ENCODE peak calls at places on chromosomes 4 and X, in six cellular contexts. N is sigmoid colon; Z is MM.1S; W is aorta; O is mucosa of descending colon; C is CD4-positive, CD25-positive, alpha-beta regulatory T cell. R is an unnamed sample.

GRCh38 chrX:54178100-54178940 is 4.7 kb downstream of the FAM120C start:
- DNase-seq in N (no peak), Z (no peak), W (no peak), O (no peak), C (no peak), R (no peak)

GRCh38 chrX:130108647-130109428 is 1.5 kb downstream of the ELF4 start:
- DNase-seq in N (no peak), Z (no peak), W (peak; percentile 80), O (peak; percentile 67), C (peak; percentile 64), R (peak; percentile 45)

GRCh38 chr4:153759407-153760226 is at the start of gene RNF175:
- DNase-seq in N (no peak), Z (no peak), W (peak; percentile 78), O (no peak), C (no peak), R (no peak)

GRCh38 chr4:73828945-73829344 is 7.5 kb upstream of the CXCL6 start:
- DNase-seq in N (no peak), Z (no peak), W (no peak), O (no peak), C (no peak), R (no peak)

GRCh38 chrX:23694606-23695005 is 27.3 kb downstream of the PRDX4 start:
- DNase-seq in N (peak; percentile 82), Z (peak; percentile 28), W (no peak), O (peak; percentile 56), C (peak; percentile 64), R (no peak)

GRCh38 chrX:120452131-120452530 is 17.0 kb downstream of the LAMP2 start:
- DNase-seq in N (no peak), Z (no peak), W (no peak), O (peak; percentile 10), C (peak; percentile 29), R (no peak)

GRCh38 chr4:156999175-156999517 is 27.5 kb upstream of the PDGFC start:
- DNase-seq in N (no peak), Z (no peak), W (no peak), O (peak; percentile 43), C (no peak), R (no peak)

GRCh38 chr4:6324999-6325790 is 55.5 kb downstream of the WFS1 start:
- DNase-seq in N (no peak), Z (no peak), W (no peak), O (peak; percentile 68), C (peak; percentile 8), R (no peak)

GRCh38 chr4:147110968-147111367 is 165.3 kb upstream of the TTC29 start:
- DNase-seq in N (no peak), Z (no peak), W (no peak), O (no peak), C (no peak), R (no peak)

GRCh38 chr4:26987191-26987590 is 126.5 kb downstream of the STIM2 start:
- DNase-seq in N (no peak), Z (no peak), W (no peak), O (no peak), C (no peak), R (no peak)

GRCh38 chrX:72020204-72020603 is 109.6 kb downstream of the NHSL2 start:
- DNase-seq in N (peak; percentile 77), Z (no peak), W (no peak), O (no peak), C (no peak), R (no peak)

GRCh38 chr4:16893141-16893571 is 5.3 kb downstream of the LDB2 start:
- DNase-seq in N (no peak), Z (peak; percentile 52), W (no peak), O (no peak), C (no peak), R (no peak)

GRCh38 chr4:25104561-25104960 is 55.7 kb downstream of the SEPSECS start:
- DNase-seq in N (no peak), Z (no peak), W (no peak), O (no peak), C (no peak), R (no peak)

DNA sequence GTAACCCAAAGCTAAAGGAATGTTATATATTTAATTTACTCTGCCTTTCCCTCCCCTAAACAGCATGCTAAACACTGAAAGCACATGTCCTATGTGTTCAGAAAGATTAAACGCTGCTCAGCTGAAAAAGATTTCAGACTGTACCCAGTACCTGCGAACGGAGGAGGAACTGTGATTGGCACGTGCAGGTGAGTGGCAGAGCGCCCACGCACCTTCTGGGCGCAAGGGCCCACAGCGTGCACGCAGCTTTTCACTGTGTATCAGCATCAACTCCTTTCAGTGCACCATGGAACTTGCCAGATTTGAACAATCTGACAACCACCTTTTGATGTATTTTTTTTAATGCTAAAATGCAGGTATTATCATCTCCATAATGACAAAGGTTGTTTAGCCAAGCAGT is 87.7 kb downstream of the RFC1 start:
- DNase-seq in N (no peak), Z (no peak), W (no peak), O (no peak), C (no peak), R (no peak)
- H3K36me3 ChIP-seq in N (peaks cover 24% of the 10 kb centered on the region), Z (no peaks in the 10 kb centered on the region), W (no peaks in the 10 kb centered on the region), O (no peaks in the 10 kb centered on the region), C (no peaks in the 10 kb centered on the region), R (no peaks in the 10 kb centered on the region)

GRCh38 chrX:148582353-148582752 is 81.9 kb downstream of the AFF2 start:
- DNase-seq in N (no peak), Z (no peak), W (no peak), O (no peak), C (no peak), R (no peak)
- H3K4me1 ChIP-seq in N (no peaks in the 10 kb centered on the region), Z (no peaks in the 10 kb centered on the region), W (no peaks in the 10 kb centered on the region), O (no peaks in the 10 kb centered on the region), C (no peaks in the 10 kb centered on the region), R (no peaks in the 10 kb centered on the region)

GRCh38 chrX:2732076-2732475 is 19.8 kb upstream of the XG start:
- DNase-seq in N (no peak), Z (no peak), W (no peak), O (no peak), C (no peak), R (no peak)

GRCh38 chrX:2735270-2735669 is 16.6 kb upstream of the XG start:
- DNase-seq in N (no peak), Z (no peak), W (no peak), O (no peak), C (no peak), R (no peak)

DNA sequence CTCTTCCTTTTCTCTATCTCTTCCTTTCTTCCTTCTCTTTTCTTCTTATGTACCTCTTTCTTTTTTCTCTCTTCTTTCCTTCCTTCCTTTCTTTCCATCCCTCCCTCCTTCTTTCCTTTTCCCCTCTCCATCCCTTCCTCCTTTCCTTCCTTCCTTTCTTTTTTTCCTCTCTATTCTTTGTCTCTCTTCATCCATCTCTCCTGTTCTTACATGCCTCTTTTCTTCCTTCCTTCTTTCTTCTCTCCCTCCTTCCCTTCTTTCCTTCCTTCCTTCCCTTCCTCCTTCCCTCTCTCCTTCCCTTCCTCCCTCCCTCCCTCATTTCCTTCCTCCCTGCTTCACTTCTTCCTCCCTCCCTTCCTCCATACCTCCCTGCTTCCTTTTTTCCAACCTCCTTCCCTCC is 19.2 kb upstream of the XG start:
- DNase-seq in N (no peak), Z (no peak), W (no peak), O (no peak), C (no peak), R (no peak)
- H3K36me3 ChIP-seq in N (peaks cover 53% of the 10 kb centered on the region), Z (no peaks in the 10 kb centered on the region), W (peaks cover 10% of the 10 kb centered on the region), O (peaks cover 4% of the 10 kb centered on the region), C (peaks cover 64% of the 10 kb centered on the region), R (no peaks in the 10 kb centered on the region)

DNA sequence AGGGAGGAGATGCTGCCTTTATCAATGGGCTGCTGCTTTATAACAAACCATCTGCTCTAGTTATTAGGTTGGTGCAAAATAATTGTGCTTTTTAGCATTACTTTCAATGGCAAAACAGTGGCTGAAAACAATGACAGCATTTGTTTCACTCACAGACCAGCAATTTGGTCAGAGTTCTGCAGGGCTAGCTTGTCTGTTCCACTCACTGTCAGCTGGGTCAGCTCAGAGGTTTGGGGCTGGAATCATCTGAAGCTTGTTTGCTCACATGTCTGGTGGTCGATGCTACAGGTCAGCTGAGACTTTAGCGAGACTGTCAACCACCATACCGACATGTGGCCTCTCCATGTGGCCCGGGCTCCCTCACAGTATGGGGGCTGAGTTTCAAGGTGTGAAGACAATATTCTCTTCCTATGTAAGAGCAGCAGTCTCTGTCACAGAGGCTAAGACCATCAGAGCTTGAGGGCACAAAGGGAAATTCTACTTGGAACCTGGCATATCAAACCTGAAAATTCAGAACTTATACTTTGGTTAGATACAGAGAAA is 81.3 kb upstream of the LIMCH1 start:
- DNase-seq in N (no peak), Z (no peak), W (no peak), O (no peak), C (no peak), R (no peak)
- H3K4me1 ChIP-seq in N (no peaks in the 10 kb centered on the region), Z (no peaks in the 10 kb centered on the region), W (peaks cover 9% of the 10 kb centered on the region), O (no peaks in the 10 kb centered on the region), C (no peaks in the 10 kb centered on the region), R (no peaks in the 10 kb centered on the region)

DNA sequence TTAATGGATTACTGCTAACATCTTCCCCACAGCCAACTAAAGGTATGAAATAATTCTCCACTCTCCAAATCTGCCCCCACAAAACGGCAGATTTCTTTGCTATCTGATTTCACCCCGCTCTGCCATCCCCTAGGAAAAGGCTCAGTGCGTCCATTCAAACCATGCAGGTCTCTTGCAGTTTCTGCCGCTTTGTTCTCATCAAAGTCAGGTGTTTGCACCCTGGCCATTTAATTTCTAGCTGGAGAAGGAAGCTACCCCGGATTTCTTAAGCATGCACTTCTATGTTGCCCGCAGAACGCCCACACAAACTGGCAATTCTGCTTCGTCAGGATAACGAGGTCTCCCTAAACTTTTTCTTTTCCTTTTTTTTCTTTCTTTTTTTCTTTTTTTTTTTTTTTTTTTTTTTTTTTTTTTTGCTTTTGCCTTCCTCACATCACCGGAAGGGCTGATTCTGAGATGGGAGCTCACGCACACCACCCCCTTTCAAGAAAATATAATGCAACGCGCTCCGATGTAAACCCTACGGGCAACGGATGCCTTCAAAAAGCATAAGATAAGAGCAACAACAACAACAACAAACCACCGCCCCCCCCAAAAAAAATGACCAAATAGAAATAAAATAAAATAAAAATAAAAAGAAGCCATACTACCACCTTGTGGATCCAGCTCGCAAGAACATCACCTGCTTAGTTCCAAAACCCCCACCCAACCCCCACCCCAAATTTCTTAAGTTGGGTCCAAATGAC is 3.2 kb downstream of the NLGN4X start:
- DNase-seq in N (no peak), Z (no peak), W (no peak), O (no peak), C (no peak), R (no peak)
- H3K36me3 ChIP-seq in N (no peaks in the 10 kb centered on the region), Z (no peaks in the 10 kb centered on the region), W (no peaks in the 10 kb centered on the region), O (no peaks in the 10 kb centered on the region), C (no peaks in the 10 kb centered on the region), R (no peaks in the 10 kb centered on the region)

DNA sequence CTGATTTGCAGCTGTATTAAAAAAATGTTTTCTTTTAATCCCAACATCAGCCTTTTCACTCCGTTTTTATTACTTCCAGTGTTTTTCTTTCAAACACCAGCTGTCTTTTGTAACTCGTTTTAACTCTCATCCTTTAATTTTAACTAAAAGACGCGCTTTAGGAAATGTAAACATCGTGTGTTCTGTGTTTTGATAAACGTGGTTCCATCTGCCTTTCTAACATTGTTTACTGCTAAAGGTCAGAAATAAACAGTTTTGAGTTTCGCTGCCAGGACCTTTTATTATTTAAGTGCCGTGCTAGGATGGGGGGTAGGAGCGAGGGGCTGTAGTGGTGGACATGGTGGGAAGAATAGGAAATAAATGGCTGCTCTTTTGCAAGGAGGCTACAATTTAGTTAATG is 1.5 kb downstream of the N4BP2 start:
- DNase-seq in N (no peak), Z (no peak), W (no peak), O (no peak), C (no peak), R (no peak)
- H3K4me1 ChIP-seq in N (peaks cover 25% of the 10 kb centered on the region), Z (peaks cover 11% of the 10 kb centered on the region), W (peaks cover 2% of the 10 kb centered on the region), O (peaks cover 24% of the 10 kb centered on the region), C (peaks cover 37% of the 10 kb centered on the region), R (peaks cover 14% of the 10 kb centered on the region)

GRCh38 chr4:55868691-55869090 is 15.2 kb downstream of the EXOC1 start:
- DNase-seq in N (no peak), Z (no peak), W (no peak), O (no peak), C (no peak), R (no peak)
- H3K36me3 ChIP-seq in N (peaks cover 38% of the 10 kb centered on the region), Z (no peaks in the 10 kb centered on the region), W (no peaks in the 10 kb centered on the region), O (peaks cover 5% of the 10 kb centered on the region), C (peaks cover 78% of the 10 kb centered on the region), R (peaks cover 9% of the 10 kb centered on the region)

GRCh38 chrX:151983186-151983585 is 8.7 kb upstream of the GABRE start:
- DNase-seq in N (no peak), Z (no peak), W (no peak), O (no peak), C (no peak), R (no peak)
- H3K4me1 ChIP-seq in N (peaks cover 10% of the 10 kb centered on the region), Z (no peaks in the 10 kb centered on the region), W (no peaks in the 10 kb centered on the region), O (no peaks in the 10 kb centered on the region), C (no peaks in the 10 kb centered on the region), R (no peaks in the 10 kb centered on the region)